ENCODE peak calls at places on chromosomes 1 and 21, in nine cellular contexts. T is stimulated activated effector memory CD8-positive, alpha-beta T cell treated with anti-CD3 and anti-CD28 coated beads, Interleukin-12 subunit alpha, Interleukin-12 subunit beta, amount 100 ng/mL, for 72 hours; E is ecto neural progenitor cell; X is activated CD8-positive, alpha-beta T cell treated with anti-CD3 and anti-CD28 coated beads, Interleukin-2, amount 10 ng/mL, durations not matched to agents 7 days and 5 days; V is Daoy; C is IMR-90; N is mucosa of descending colon; P is activated CD8-positive, alpha-beta memory T cell treated with anti-CD3 and anti-CD28 coated beads for 1 hour; O is Calu3. I is an unnamed sample.

GRCh38 chr1:86650065-86650464 is 54.3 kb upstream of the SH3GLB1 start:
- DNase-seq in C (no peak), O (no peak), V (no peak), P (no peak), E (no peak), N (no peak), T (no peak), X (no peak), I (no peak)

GRCh38 chr1:222777977-222778376 is 36.9 kb upstream of the DISP1 start:
- DNase-seq in C (peak), N (no peak), P (no peak), V (no peak), E (no peak), O (no peak), X (no peak), T (no peak), I (no peak)

GRCh38 chr1:2229921-2230700 is 2.0 kb downstream of the SKI start:
- DNase-seq in P (no peak), O (peak), E (no peak), V (peak), X (no peak), C (peak), N (no peak), T (no peak), I (no peak)

GRCh38 chr1:33997127-33998047 is 133.5 kb downstream of the HMGB4 start:
- DNase-seq in T (no peak), V (no peak), O (no peak), E (no peak), N (no peak), C (no peak), P (no peak), X (no peak), I (no peak)

GRCh38 chr1:245822997-245823396 is 668.2 kb downstream of the KIF26B start:
- DNase-seq in X (no peak), T (no peak), E (no peak), P (no peak), N (no peak), C (peak), V (peak), O (no peak), I (no peak)

GRCh38 chr1:232542633-232543032 is 87.3 kb downstream of the SIPA1L2 start:
- DNase-seq in C (no peak), N (no peak), P (no peak), E (no peak), V (no peak), O (no peak), T (no peak), X (no peak), I (no peak)

GRCh38 chr1:237671935-237672334 is 218.8 kb downstream of the ZP4 start:
- DNase-seq in E (no peak), O (no peak), T (no peak), X (no peak), C (no peak), P (no peak), V (no peak), N (no peak), I (no peak)

GRCh38 chr21:45974073-45975016 is 7.2 kb upstream of the COL6A1 start:
- DNase-seq in P (no peak), V (peak), C (peak), O (peak), N (no peak), E (peak), T (no peak), X (no peak), I (peak)

GRCh38 chr1:214707306-214708087 is 104.5 kb downstream of the CENPF start:
- DNase-seq in P (no peak), X (no peak), O (no peak), E (no peak), N (no peak), V (no peak), C (peak), T (no peak), I (no peak)

GRCh38 chr1:58773406-58773840 is 10.4 kb downstream of the JUN start:
- DNase-seq in P (no peak), X (peak), T (no peak), E (no peak), C (peak), O (peak), N (peak), V (peak), I (no peak)

GRCh38 chr1:46406881-46407608 is 12.9 kb downstream of the FAAH start:
- DNase-seq in C (no peak), O (no peak), V (no peak), P (no peak), X (no peak), N (no peak), E (no peak), T (no peak), I (no peak)

GRCh38 chr1:204673217-204673608 is 12.3 kb downstream of the LRRN2 start:
- DNase-seq in P (no peak), T (no peak), N (no peak), X (no peak), O (no peak), C (no peak), E (no peak), V (no peak), I (no peak)

GRCh38 chr1:94989911-94990463 is 63.1 kb upstream of the CNN3 start:
- DNase-seq in N (no peak), E (no peak), C (no peak), O (no peak), X (no peak), P (no peak), V (no peak), T (no peak), I (no peak)

GRCh38 chr1:2313651-2314296 is 77.6 kb downstream of the MORN1 start:
- DNase-seq in T (no peak), V (no peak), E (no peak), O (no peak), X (no peak), N (no peak), P (no peak), C (no peak), I (no peak)

GRCh38 chr1:110087812-110088738 is 17.6 kb upstream of the ALX3 start:
- DNase-seq in X (peak), V (peak), E (peak), N (peak), P (no peak), O (peak), T (peak), C (peak), I (peak)

GRCh38 chr21:45098867-45099266 is 24.5 kb downstream of the ADARB1 start:
- DNase-seq in N (peak), T (no peak), X (no peak), P (no peak), V (no peak), C (no peak), O (no peak), E (no peak), I (peak)

GRCh38 chr1:46484783-46485490 is 4.7 kb upstream of the DMBX1 start:
- DNase-seq in T (no peak), P (no peak), C (no peak), V (no peak), X (no peak), E (no peak), N (no peak), O (no peak), I (no peak)

GRCh38 chr1:27590917-27591508 is 12.9 kb downstream of the AHDC1 start:
- DNase-seq in E (no peak), C (no peak), T (no peak), P (no peak), O (no peak), V (no peak), X (no peak), N (peak), I (no peak)

GRCh38 chr1:178434899-178435298 is 61.9 kb downstream of the CLEC20A start:
- DNase-seq in P (no peak), C (no peak), E (no peak), N (no peak), X (no peak), O (no peak), V (no peak), T (no peak), I (no peak)

GRCh38 chr1:32600034-32600433 is 50.3 kb downstream of the ZBTB8OS start:
- DNase-seq in V (no peak), E (no peak), C (peak), O (no peak), P (no peak), T (no peak), X (no peak), N (no peak), I (no peak)

GRCh38 chr1:183267646-183268431 is 81.8 kb downstream of the LAMC2 start:
- DNase-seq in E (no peak), P (no peak), O (no peak), X (no peak), T (no peak), C (peak), N (no peak), V (peak), I (no peak)

GRCh38 chr1:64898107-64898861 is 68.1 kb downstream of the JAK1 start:
- DNase-seq in P (no peak), C (peak), X (no peak), V (peak), T (no peak), O (peak), E (no peak), N (peak), I (peak)

GRCh38 chr21:46064870-46065214 is 33.1 kb upstream of the COL6A2 start:
- DNase-seq in N (peak), T (no peak), V (no peak), X (no peak), C (no peak), O (no peak), E (no peak), P (no peak), I (no peak)

GRCh38 chr1:238811211-238811610 is 575.2 kb upstream of the CHRM3 start:
- DNase-seq in X (no peak), C (no peak), T (no peak), V (peak), P (no peak), N (no peak), O (no peak), E (no peak), I (no peak)

GRCh38 chr1:225851810-225852209 is 30.4 kb downstream of the TMEM63A start:
- DNase-seq in P (no peak), T (no peak), C (no peak), E (no peak), O (no peak), X (peak), V (no peak), N (no peak), I (no peak)

GRCh38 chr1:16474166-16474800 is 33.8 kb downstream of the NECAP2 start:
- DNase-seq in N (no peak), V (no peak), E (no peak), X (no peak), P (no peak), O (no peak), T (no peak), C (no peak), I (no peak)

I was measured in HuH-7.